ENCODE peak calls at places on chromosomes 3 and 15, in six cellular contexts. S, F, X, L, M and B are unnamed samples.

GRCh38 chr3:132642539-132642847 is 17.1 kb downstream of the ACAD11 start:
- DNase-seq in F (no peak), X (no peak), L (no peak), S (no peak), M (no peak), B (no peak)

GRCh38 chr15:85625856-85626255 is 168.9 kb downstream of the KLHL25 start:
- DNase-seq in M (no peak), X (no peak), F (no peak), L (no peak), S (no peak), B (no peak)

GRCh38 chr3:175598740-175599139 is 739.6 kb downstream of the NAALADL2 start:
- DNase-seq in F (no peak), S (no peak), X (no peak), M (no peak), L (no peak), B (no peak)

GRCh38 chr15:88606437-88606794 is 14.7 kb upstream of the AEN start:
- DNase-seq in M (no peak), L (no peak), X (no peak), S (peak), F (no peak), B (no peak)

GRCh38 chr15:70281811-70282307 is 184.1 kb upstream of the TLE3 start:
- DNase-seq in X (no peak), M (peak), L (no peak), F (no peak), S (no peak), B (no peak)

GRCh38 chr3:20905210-20905805 is 719.3 kb upstream of the SGO1 start:
- DNase-seq in L (no peak), X (no peak), F (no peak), M (no peak), S (no peak), B (no peak)

GRCh38 chr3:105444725-105445124 is 78.0 kb downstream of the ALCAM start:
- DNase-seq in X (no peak), F (no peak), S (no peak), M (no peak), L (no peak), B (no peak)

GRCh38 chr3:34364345-34364744 is 565.9 kb downstream of the PDCD6IP start:
- DNase-seq in L (no peak), F (no peak), S (peak), X (peak), M (no peak), B (no peak)

GRCh38 chr3:27713066-27713400 is 9.1 kb downstream of the EOMES start:
- DNase-seq in X (no peak), M (no peak), F (no peak), L (no peak), S (no peak), B (no peak)

GRCh38 chr15:98978153-98978552 is 29.4 kb downstream of the PGPEP1L start:
- DNase-seq in M (no peak), F (no peak), L (no peak), S (no peak), X (no peak), B (no peak)

GRCh38 chr15:62752687-62753517 is 289.6 kb upstream of the TPM1 start:
- DNase-seq in L (no peak), X (no peak), F (no peak), S (no peak), M (no peak), B (no peak)

GRCh38 chr3:126341755-126342150 is 15.5 kb downstream of the KLF15 start:
- DNase-seq in M (peak), L (no peak), F (no peak), X (no peak), S (no peak), B (no peak)

GRCh38 chr3:191696356-191696755 is 235.4 kb downstream of the PYDC2 start:
- DNase-seq in F (no peak), S (no peak), X (no peak), L (no peak), M (no peak), B (no peak)

GRCh38 chr3:126380011-126380768 is 14.5 kb upstream of the CFAP100 start:
- DNase-seq in S (peak), F (peak), X (no peak), M (peak), L (peak), B (no peak)

GRCh38 chr15:64149424-64150235 is 1.9 kb upstream of the SNX22 start:
- DNase-seq in F (no peak), S (peak), M (no peak), L (no peak), X (no peak), B (no peak)

GRCh38 chr3:16552757-16553156 is 39.3 kb upstream of the RFTN1 start:
- DNase-seq in M (no peak), L (no peak), X (no peak), F (no peak), S (no peak), B (no peak)

GRCh38 chr3:127144631-127145030 is 48.3 kb upstream of the PRR23E start:
- DNase-seq in S (no peak), L (peak), X (no peak), F (no peak), M (peak), B (no peak)

GRCh38 chr15:78394981-78395619 is 42.9 kb upstream of the IREB2 start:
- DNase-seq in F (peak), S (peak), M (no peak), L (no peak), X (no peak), B (no peak)

GRCh38 chr15:73340502-73341192 is 28.1 kb downstream of the HCN4 start:
- DNase-seq in X (no peak), F (no peak), M (no peak), S (no peak), L (no peak), B (no peak)

GRCh38 chr3:53162672-53163458 is 1.9 kb downstream of the PRKCD start:
- DNase-seq in F (peak), L (no peak), S (no peak), M (no peak), X (no peak), B (no peak)

GRCh38 chr3:14505803-14506500 is 34.2 kb downstream of the GRIP2 start:
- DNase-seq in X (no peak), S (no peak), M (peak), F (no peak), L (peak), B (no peak)

GRCh38 chr3:120274739-120275167 is 10.3 kb downstream of the GPR156 start:
- DNase-seq in M (no peak), F (peak), L (peak), X (no peak), S (no peak), B (no peak)

GRCh38 chr3:161104561-161105551 is at the start of gene B3GALNT1:
- DNase-seq in M (peak), F (peak), L (peak), S (peak), X (peak), B (no peak)

GRCh38 chr15:64460737-64461576 is 579 bp downstream of the ZNF609 start:
- DNase-seq in S (peak), X (peak), M (no peak), L (peak), F (no peak), B (peak)

GRCh38 chr3:136842294-136842693 is 19.7 kb upstream of the NCK1 start:
- DNase-seq in M (no peak), L (no peak), S (peak), F (no peak), X (no peak), B (no peak)

GRCh38 chr3:124560406-124561215 is 169.6 kb upstream of the UMPS start:
- DNase-seq in M (no peak), S (no peak), X (no peak), F (no peak), L (no peak), B (no peak)

GRCh38 chr15:55218068-55218467 is 21.3 kb upstream of the RSL24D1 start:
- DNase-seq in M (no peak), X (peak), S (no peak), L (no peak), F (no peak), B (no peak)

GRCh38 chr3:81914254-81914653 is 152.8 kb upstream of the GBE1 start:
- DNase-seq in S (no peak), F (no peak), X (no peak), M (no peak), L (no peak), B (no peak)

GRCh38 chr15:75801859-75802593 is 41.2 kb upstream of the UBE2Q2 start:
- DNase-seq in L (peak), F (peak), X (peak), S (peak), M (peak), B (peak)

GRCh38 chr3:173395412-173396181 is 1.9 kb upstream of the NLGN1 start:
- DNase-seq in F (peak), L (peak), X (peak), S (peak), M (peak), B (peak)
- TF ChIP-seq POLR2AphosphoS5 in F (peak), L (peak), X (peak), S (peak), M (no peak), B (peak)

GRCh38 chr3:48367201-48367600 is 4.8 kb upstream of the FBXW12 start:
- DNase-seq in F (peak), M (no peak), S (peak), X (no peak), L (no peak), B (no peak)
- TF ChIP-seq CTCF in F (no peak), M (no peak), S (no peak), X (no peak), L (no peak), B (no peak)

DNA sequence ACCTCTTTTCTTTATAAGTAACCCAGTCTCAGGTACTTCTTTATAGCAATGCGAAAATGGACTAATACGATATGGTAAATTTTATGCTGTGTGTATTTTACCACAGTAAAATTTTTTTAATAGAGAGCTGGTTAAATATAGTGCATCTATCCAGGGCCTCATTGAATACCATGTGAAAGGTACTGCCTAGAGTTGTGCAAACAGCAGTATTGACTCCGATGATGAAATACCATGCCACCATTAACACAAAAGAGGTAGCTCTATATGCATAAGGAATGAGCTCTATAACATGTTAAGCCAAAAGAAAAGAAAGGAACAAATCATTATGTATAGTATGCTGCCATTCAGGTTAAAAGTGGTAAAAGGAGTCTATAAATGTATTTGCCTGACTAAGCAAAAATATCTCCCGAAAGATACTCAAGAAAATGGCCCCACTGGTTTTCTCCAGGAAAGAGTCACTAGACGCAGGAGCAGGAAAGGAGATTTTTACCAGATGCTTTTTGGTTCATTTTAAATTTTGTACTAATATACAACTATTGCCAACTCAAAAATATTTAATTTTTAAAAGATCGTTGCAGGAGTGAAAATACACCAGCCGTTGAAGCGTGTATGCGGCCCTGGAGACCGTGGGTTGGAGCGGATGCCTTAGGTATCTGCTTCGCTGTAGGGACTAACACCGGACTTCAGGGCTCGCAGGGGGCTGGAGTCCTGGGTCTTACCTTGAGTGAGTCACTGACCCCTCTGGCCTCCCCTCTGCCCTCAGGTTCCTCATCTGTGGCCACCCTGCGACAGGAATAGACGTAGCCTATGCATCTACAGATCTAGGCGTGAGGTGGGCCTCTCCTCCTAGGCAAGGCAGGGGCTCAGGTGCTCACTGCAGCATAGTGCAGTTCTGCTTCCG is 120.1 kb downstream of the CHSY1 start:
- DNase-seq in S (no peak), M (no peak), L (no peak), X (no peak), F (no peak), B (no peak)
- TF ChIP-seq POLR2AphosphoS5 in S (no peak), M (no peak), L (no peak), X (no peak), F (no peak), B (no peak)

GRCh38 chr15:51133140-51133630 is 38.5 kb upstream of the TNFAIP8L3 start:
- DNase-seq in M (no peak), S (no peak), L (no peak), X (no peak), F (no peak), B (no peak)
- TF ChIP-seq CTCF in M (no peak), S (no peak), L (no peak), X (no peak), F (no peak), B (no peak)

GRCh38 chr3:72630614-72631344 is 217.5 kb downstream of the SHQ1 start:
- DNase-seq in S (no peak), L (no peak), F (no peak), X (no peak), M (no peak), B (no peak)
- TF ChIP-seq POLR2AphosphoS5 in S (no peak), L (no peak), F (no peak), X (no peak), M (no peak), B (no peak)